ENCODE peak calls at places on chromosomes 7 and 10, in nine cellular contexts. G is hypothalamus; Z is nephron progenitor cell; W is hepatic stellate cell; R is NCI-H2029 treated with DMSO at 0.1 percent for 48 hours; Q is activated naive CD4-positive, alpha-beta T cell treated with Interleukin-2 at 50 U/mL for 16 hours; L is activated T-helper 9 cell treated with anti-CD3 and anti-CD28 coated beads, Interleukin-2, amount 50 U/mL, for 16 hours; S is T-cell; M is heart right ventricle. E is an unnamed sample.

GRCh38 chr7:33732462-33732861 is 172.9 kb upstream of the BMPER start:
- DNase-seq in L (no peak), R (no peak), G (no peak), Q (no peak), S (no peak), W (no peak), Z (no peak), M (no peak), E (no peak)

GRCh38 chr7:139762886-139763285 is 14.9 kb downstream of the HIPK2 start:
- DNase-seq in M (no peak), S (no peak), W (peak; percentile 74), R (no peak), G (no peak), Q (no peak), L (no peak), Z (no peak), E (no peak)

GRCh38 chr7:16422100-16422430 is 727 bp upstream of the CRPPA start:
- DNase-seq in Z (no peak), M (no peak), Q (no peak), S (no peak), G (no peak), R (no peak), L (no peak), W (no peak), E (no peak)

GRCh38 chr7:48481235-48481634 is 310.0 kb downstream of the ABCA13 start:
- DNase-seq in R (no peak), L (no peak), G (no peak), Z (no peak), Q (no peak), M (no peak), W (peak; percentile 6), S (no peak), E (no peak)

GRCh38 chr7:42671627-42672026 is 240.2 kb downstream of the C7orf25 start:
- DNase-seq in S (no peak), L (no peak), Q (no peak), W (no peak), M (no peak), R (no peak), Z (no peak), G (no peak), E (no peak)

GRCh38 chr10:17578603-17579002 is 38.6 kb downstream of the HACD1 start:
- DNase-seq in Q (no peak), G (no peak), Z (no peak), M (no peak), S (no peak), L (no peak), R (no peak), W (no peak), E (no peak)

GRCh38 chr7:139231513-139232376 is 708 bp downstream of the UBN2 start:
- DNase-seq in M (peak; percentile 21), Q (peak; percentile 20), Z (peak; percentile 57), R (no peak), W (peak; percentile 43), G (peak; percentile 33), S (no peak), L (peak; percentile 6), E (peak; percentile 60)

GRCh38 chr7:26061340-26062239 is 90.4 kb upstream of the NFE2L3 start:
- DNase-seq in Q (peak; percentile 75), M (peak; percentile 23), G (no peak), W (peak; percentile 23), R (peak; percentile 88), Z (peak; percentile 80), S (peak; percentile 29), L (peak; percentile 56), E (peak; percentile 77)

GRCh38 chr10:77641788-77642397 is 4.3 kb upstream of the KCNMA1 start:
- DNase-seq in G (no peak), S (no peak), Z (peak; percentile 73), L (peak; percentile 4), M (no peak), R (peak; percentile 16), W (peak; percentile 67), Q (peak; percentile 23), E (peak; percentile 78)

GRCh38 chr7:117087639-117088396 is 134.5 kb downstream of the ST7 start:
- DNase-seq in L (no peak), Q (no peak), Z (no peak), W (no peak), M (no peak), R (no peak), S (no peak), G (no peak), E (no peak)

GRCh38 chr7:100629117-100629711 is 12.1 kb downstream of the TFR2 start:
- DNase-seq in Z (peak; percentile 51), R (no peak), M (no peak), L (no peak), W (peak; percentile 38), S (no peak), G (no peak), Q (peak; percentile 13), E (no peak)

GRCh38 chr7:27148031-27148775 is 629 bp upstream of the HOXA6 start:
- DNase-seq in Z (peak; percentile 39), L (no peak), W (no peak), G (no peak), R (no peak), Q (no peak), S (no peak), M (no peak), E (peak; percentile 68)

GRCh38 chr7:50714851-50715250 is 67.8 kb downstream of the GRB10 start:
- DNase-seq in Q (no peak), Z (no peak), G (no peak), W (no peak), L (no peak), M (no peak), R (peak; percentile 14), S (no peak), E (no peak)

GRCh38 chr10:132714096-132714721 is 71.7 kb downstream of the NKX6-2 start:
- DNase-seq in Z (peak; percentile 42), Q (no peak), R (no peak), G (peak; percentile 73), S (no peak), W (no peak), L (no peak), M (peak; percentile 16), E (peak; percentile 84)

GRCh38 chr7:5625938-5626337 is 155.5 kb downstream of the RNF216 start:
- DNase-seq in M (no peak), Z (no peak), S (no peak), W (peak; percentile 91), L (no peak), R (no peak), G (no peak), Q (no peak), E (no peak)

GRCh38 chr10:15562578-15562977 is 157.1 kb downstream of the ITGA8 start:
- DNase-seq in S (no peak), L (no peak), G (no peak), R (no peak), W (no peak), Q (no peak), M (no peak), Z (no peak), E (no peak)

GRCh38 chr10:48309711-48310226 is 3.3 kb downstream of the MAPK8 start:
- DNase-seq in W (peak; percentile 56), G (no peak), Q (no peak), M (no peak), R (no peak), S (no peak), L (no peak), Z (no peak), E (no peak)

GRCh38 chr7:132398253-132398913 is 177.9 kb downstream of the PLXNA4 start:
- DNase-seq in Z (peak; percentile 20), R (no peak), Q (no peak), W (no peak), S (no peak), G (no peak), M (no peak), L (no peak), E (no peak)

GRCh38 chr7:94298943-94299342 is 95.8 kb upstream of the COL1A2 start:
- DNase-seq in L (no peak), W (peak; percentile 18), Q (no peak), G (no peak), S (no peak), Z (no peak), R (no peak), M (no peak), E (no peak)

GRCh38 chr10:70319183-70319582 is 35.4 kb upstream of the NPFFR1 start:
- DNase-seq in M (no peak), S (no peak), W (no peak), L (no peak), Z (no peak), Q (no peak), G (no peak), R (peak; percentile 44), E (no peak)

GRCh38 chr7:102248456-102249395 is 37.9 kb upstream of the SH2B2 start:
- DNase-seq in R (no peak), S (no peak), M (no peak), W (no peak), G (no peak), Q (no peak), L (no peak), Z (no peak), E (no peak)

GRCh38 chr10:123303581-123303980 is 149.4 kb downstream of the BUB3 start:
- DNase-seq in S (no peak), Z (no peak), Q (no peak), M (no peak), R (no peak), W (no peak), G (no peak), L (no peak), E (no peak)

GRCh38 chr7:108455833-108456677 is at the start of gene NRCAM:
- DNase-seq in Z (peak; percentile 88), M (peak; percentile 11), W (peak; percentile 24), R (peak; percentile 50), G (peak; percentile 31), S (no peak), L (no peak), Q (no peak), E (peak; percentile 62)

GRCh38 chr7:28625446-28625845 is 213.1 kb downstream of the CREB5 start:
- DNase-seq in Z (no peak), L (no peak), Q (no peak), M (no peak), R (no peak), S (no peak), W (no peak), G (no peak), E (no peak)

E was measured in sciatic nerve.